ENCODE peak calls at places on chromosomes 2 and 18, in nine cellular contexts. N is A549, Y is HL-60, H is fibroblast of gingiva, J is posterior cingulate gyrus, I is IMR-90, K is HuH-7.5, A is fibroblast of the aortic adventitia, R is endothelial cell. Q is an unnamed sample.

GRCh38 chr2:19600506-19600905 is 242.1 kb upstream of the OSR1 start:
- DNase-seq in N (no peak), Y (no peak), H (peak), J (no peak), I (no peak), K (no peak), A (no peak), R (no peak), Q (no peak)

GRCh38 chr2:215332876-215333600 is 21.2 kb downstream of the ATIC start:
- DNase-seq in N (no peak), Y (no peak), H (no peak), J (no peak), I (no peak), K (no peak), A (no peak), R (no peak), Q (peak)

GRCh38 chr18:57077786-57078552 is 68.9 kb upstream of the BOD1L2 start:
- DNase-seq in N (no peak), Y (peak), H (no peak), J (no peak), I (no peak), K (no peak), A (no peak), R (no peak), Q (no peak)

GRCh38 chr18:28412521-28412920 is 235.6 kb upstream of the CDH2 start:
- DNase-seq in N (no peak), Y (no peak), H (peak), J (no peak), I (no peak), K (no peak), A (no peak), R (no peak), Q (no peak)

GRCh38 chr2:72803151-72803550 is 22.7 kb downstream of the EXOC6B start:
- DNase-seq in N (no peak), Y (no peak), H (no peak), J (no peak), I (peak), K (no peak), A (peak), R (no peak), Q (no peak)

GRCh38 chr2:45759310-45759851 is 107.9 kb downstream of the PRKCE start:
- DNase-seq in N (no peak), Y (no peak), H (peak), J (peak), I (peak), K (no peak), A (peak), R (no peak), Q (peak)

GRCh38 chr2:202149155-202149762 is 76.2 kb downstream of the KIAA2012 start:
- DNase-seq in N (no peak), Y (no peak), H (peak), J (peak), I (peak), K (no peak), A (peak), R (no peak), Q (peak)

GRCh38 chr2:165203689-165204559 is at the start of gene SCN3A:
- DNase-seq in N (peak), Y (no peak), H (peak), J (no peak), I (peak), K (peak), A (peak), R (peak), Q (peak)

GRCh38 chr2:230691005-230691647 is 21.5 kb upstream of the CAB39 start:
- DNase-seq in N (no peak), Y (no peak), H (no peak), J (peak), I (peak), K (no peak), A (peak), R (no peak), Q (peak)

GRCh38 chr2:42934568-42935258 is 142.3 kb upstream of the HAAO start:
- DNase-seq in N (no peak), Y (no peak), H (no peak), J (peak), I (no peak), K (no peak), A (no peak), R (no peak), Q (peak)

GRCh38 chr2:202758638-202759037 is 112.9 kb downstream of the ICA1L start:
- DNase-seq in N (no peak), Y (no peak), H (no peak), J (no peak), I (no peak), K (no peak), A (no peak), R (no peak), Q (no peak)

GRCh38 chr2:224843141-224843540 is 127.0 kb upstream of the CCDC195 start:
- DNase-seq in N (no peak), Y (no peak), H (no peak), J (no peak), I (peak), K (no peak), A (peak), R (no peak), Q (no peak)